ENCODE peak calls at places on chromosomes 5 and 9, in eight cellular contexts. H is RWPE2, K is lower leg skin, O is skeletal muscle cell, C is breast epithelium, S is epithelial cell of esophagus, W is upper lobe of right lung, G is SK-N-SH. X is an unnamed sample.

GRCh38 chr5:28344803-28345433 is 1306.5 kb upstream of the CDH9 start:
- DNase-seq in W (no peak), S (peak), O (no peak), G (peak), K (no peak), H (no peak), C (no peak), X (peak)

GRCh38 chr9:613771-614347 is 227.6 kb upstream of the DMRT1 start:
- DNase-seq in K (peak), G (peak), S (peak), O (peak), H (peak), W (peak), C (peak), X (peak)

GRCh38 chr5:118441034-118441433 is 547.3 kb downstream of the DTWD2 start:
- DNase-seq in C (no peak), H (no peak), G (no peak), W (no peak), O (no peak), S (no peak), K (no peak), X (no peak)

GRCh38 chr9:72615931-72616330 is 94.5 kb downstream of the TMC1 start:
- DNase-seq in W (no peak), O (no peak), S (peak), K (no peak), H (no peak), C (no peak), G (no peak), X (no peak)

GRCh38 chr5:172707285-172708182 is 63.5 kb downstream of the DUSP1 start:
- DNase-seq in H (no peak), W (peak), S (peak), K (no peak), O (peak), G (peak), C (no peak), X (peak)

GRCh38 chr9:103537426-103537825 is 542.3 kb downstream of the CYLC2 start:
- DNase-seq in K (no peak), W (no peak), O (no peak), H (no peak), G (no peak), C (no peak), S (no peak), X (no peak)

GRCh38 chr5:438481-438981 is 4.4 kb upstream of the EXOC3 start:
- DNase-seq in O (no peak), S (no peak), C (no peak), K (peak), W (no peak), G (no peak), H (peak), X (no peak)

GRCh38 chr5:34410411-34411139 is 245.6 kb upstream of the RAI14 start:
- DNase-seq in O (no peak), S (peak), C (no peak), H (no peak), W (no peak), G (no peak), K (no peak), X (no peak)

GRCh38 chr5:173248481-173248880 is 13.5 kb upstream of the NKX2-5 start:
- DNase-seq in G (no peak), S (no peak), K (no peak), C (no peak), O (no peak), W (no peak), H (no peak), X (no peak)

GRCh38 chr5:50653946-50654345 is 12.5 kb upstream of the PARP8 start:
- DNase-seq in S (no peak), W (no peak), G (no peak), C (no peak), K (no peak), O (no peak), H (no peak), X (no peak)

GRCh38 chr5:84437673-84438315 is 53.1 kb upstream of the EDIL3 start:
- DNase-seq in H (no peak), W (no peak), G (no peak), K (no peak), O (peak), C (no peak), S (peak), X (peak)

GRCh38 chr5:36200513-36200912 is 41.2 kb downstream of the NADK2 start:
- DNase-seq in W (no peak), S (peak), O (peak), G (no peak), H (no peak), K (no peak), C (no peak), X (peak)

GRCh38 chr9:35981704-35982103 is 23.8 kb upstream of the OR2S2 start:
- DNase-seq in G (no peak), O (no peak), W (no peak), C (no peak), K (no peak), S (no peak), H (no peak), X (no peak)

GRCh38 chr5:149172261-149172660 is 31.0 kb downstream of the ABLIM3 start:
- DNase-seq in G (no peak), K (no peak), H (no peak), S (peak), C (no peak), O (peak), W (no peak), X (peak)

GRCh38 chr5:74256947-74257573 is 383.5 kb downstream of the ENC1 start:
- DNase-seq in G (no peak), S (no peak), W (no peak), O (no peak), C (no peak), H (no peak), K (no peak), X (peak)

GRCh38 chr5:94463739-94464138 is 154.7 kb downstream of the KIAA0825 start:
- DNase-seq in W (no peak), S (no peak), O (peak), H (no peak), G (no peak), K (no peak), C (no peak), X (peak)

GRCh38 chr5:2773327-2773726 is 21.9 kb upstream of the IRX2 start:
- DNase-seq in H (no peak), G (no peak), W (no peak), C (no peak), K (no peak), S (no peak), O (no peak), X (no peak)

GRCh38 chr9:132090771-132091170 is 11.1 kb upstream of the MED27 start:
- DNase-seq in G (no peak), W (no peak), S (peak), O (no peak), C (no peak), K (no peak), H (no peak), X (peak)

GRCh38 chr5:134420326-134420725 is 8.6 kb upstream of the CDKN2AIPNL start:
- DNase-seq in S (no peak), W (no peak), O (no peak), K (no peak), H (no peak), G (no peak), C (no peak), X (peak)

GRCh38 chr9:17159469-17159868 is 24.6 kb downstream of the CNTLN start:
- DNase-seq in O (no peak), W (no peak), G (no peak), C (no peak), H (no peak), K (no peak), S (no peak), X (no peak)

GRCh38 chr5:168532471-168532870 is 3.4 kb downstream of the FBLL1 start:
- DNase-seq in C (no peak), K (no peak), O (no peak), G (peak), S (no peak), H (no peak), W (no peak), X (no peak)

GRCh38 chr5:32193591-32193990 is 19.5 kb upstream of the GOLPH3 start:
- DNase-seq in C (peak), O (peak), K (peak), H (peak), G (peak), W (peak), S (peak), X (peak)
- H3K4me3 ChIP-seq in C (no peak), O (no peak), K (no peak), H (no peak), G (no peak), W (peak), S (no peak), X (peak)

GRCh38 chr9:95517559-95517933 is 775 bp upstream of the PTCH1 start:
- DNase-seq in O (no peak), H (no peak), C (no peak), S (no peak), K (no peak), G (no peak), W (no peak), X (no peak)
- H3K4me3 ChIP-seq in O (peak), H (no peak), C (no peak), S (no peak), K (no peak), G (no peak), W (peak), X (peak)

DNA sequence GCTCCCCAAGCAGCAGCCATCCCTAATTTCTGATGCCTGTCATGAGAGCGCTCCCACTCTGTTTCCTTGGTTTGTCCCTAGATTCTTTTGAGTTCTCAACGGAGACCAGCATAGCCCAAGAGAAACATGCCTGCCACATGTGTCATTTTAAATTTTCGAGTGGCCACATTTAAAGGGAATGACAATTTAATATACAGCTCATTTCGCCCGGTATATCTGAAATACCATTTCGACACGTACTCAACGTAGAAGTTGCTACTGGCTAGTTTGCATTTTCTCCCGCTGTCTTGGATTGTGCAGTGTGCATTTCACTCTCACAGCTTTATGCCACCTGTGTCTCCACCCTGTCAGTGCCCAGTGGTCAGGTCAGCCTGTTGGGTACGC is 21.0 kb downstream of the LPCAT1 start:
- DNase-seq in W (no peak), O (no peak), S (no peak), G (no peak), H (no peak), C (no peak), K (no peak), X (no peak)
- H3K4me3 ChIP-seq in W (no peak), O (no peak), S (no peak), G (no peak), H (no peak), C (no peak), K (no peak), X (no peak)

GRCh38 chr9:137029058-137029922 is 1.3 kb upstream of the ABCA2 start:
- DNase-seq in C (no peak), W (peak), O (no peak), K (peak), S (peak), G (peak), H (no peak), X (peak)
- H3K4me3 ChIP-seq in C (peak), W (peak), O (peak), K (no peak), S (peak), G (peak), H (peak), X (no peak)

GRCh38 chr9:114932502-114932901 is 2.1 kb upstream of the TNFSF8 start:
- DNase-seq in H (no peak), G (no peak), C (no peak), S (no peak), O (no peak), W (no peak), K (no peak), X (no peak)
- H3K4me3 ChIP-seq in H (no peak), G (no peak), C (no peak), S (no peak), O (no peak), W (no peak), K (no peak), X (no peak)

DNA sequence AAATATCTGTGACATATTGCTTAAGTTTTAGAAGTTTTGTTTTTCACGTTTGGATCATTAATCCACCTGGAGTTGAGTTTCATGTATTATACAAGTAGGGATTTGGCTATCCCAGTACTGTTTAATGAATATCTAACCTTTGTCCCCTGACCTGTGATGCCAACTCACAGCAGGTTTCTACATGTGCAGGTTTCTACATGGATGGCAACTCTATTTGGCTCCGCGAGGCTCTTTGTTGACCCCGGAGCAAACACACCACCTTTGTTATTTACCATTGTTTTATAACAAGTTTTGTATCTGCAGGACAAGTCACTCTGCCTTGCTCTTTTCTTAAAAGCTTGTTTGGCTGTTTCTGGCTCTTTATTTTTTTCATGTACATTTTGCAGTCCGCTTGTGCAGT is 920 bp upstream of the SFXN1 start:
- DNase-seq in S (no peak), W (no peak), O (no peak), C (no peak), K (no peak), H (no peak), G (no peak), X (no peak)
- H3K4me3 ChIP-seq in S (no peak), W (no peak), O (no peak), C (no peak), K (no peak), H (no peak), G (no peak), X (no peak)

GRCh38 chr9:91945277-91946074 is 4.6 kb downstream of the ROR2 start:
- DNase-seq in K (no peak), O (no peak), S (no peak), H (no peak), G (peak), W (no peak), C (peak), X (peak)
- H3K4me3 ChIP-seq in K (no peak), O (no peak), S (no peak), H (no peak), G (no peak), W (no peak), C (no peak), X (peak)

X was measured in fibroblast of pulmonary artery.